ENCODE peak calls at places on chromosomes 6 and 20, in eight cellular contexts. Z is CD8-positive, alpha-beta T cell; R is heart right ventricle; K is CD8-positive, alpha-beta memory T cell; S is lung; W is cardiac fibroblast; T is astrocyte of the spinal cord; I is A549. D is an unnamed sample.

GRCh38 chr6:34484899-34485298 is 19.0 kb downstream of the PACSIN1 start:
- DNase-seq in R (no peak), W (no peak), I (no peak), Z (peak), S (no peak), T (no peak), K (peak), D (no peak)

GRCh38 chr6:32393660-32394420 is 13.1 kb downstream of the BTNL2 start:
- DNase-seq in S (no peak), Z (no peak), T (no peak), R (peak), I (no peak), W (peak), K (no peak), D (no peak)

GRCh38 chr6:118965354-118965753 is 30.4 kb upstream of the MCM9 start:
- DNase-seq in W (no peak), Z (no peak), S (no peak), K (no peak), T (no peak), I (no peak), R (no peak), D (no peak)

GRCh38 chr20:13771853-13772453 is 12.8 kb downstream of the ESF1 start:
- DNase-seq in I (peak), S (no peak), Z (no peak), R (no peak), K (no peak), W (peak), T (peak), D (no peak)

GRCh38 chr20:22795897-22796296 is 211.5 kb upstream of the FOXA2 start:
- DNase-seq in I (peak), T (peak), R (peak), K (no peak), W (peak), Z (no peak), S (no peak), D (no peak)

GRCh38 chr6:9646346-9647042 is 768.4 kb downstream of the TFAP2A start:
- DNase-seq in R (peak), S (peak), W (peak), K (no peak), T (no peak), Z (no peak), I (no peak), D (no peak)

GRCh38 chr6:161166176-161166575 is 107.7 kb downstream of the AGPAT4 start:
- DNase-seq in Z (no peak), I (no peak), K (no peak), W (no peak), S (no peak), T (no peak), R (no peak), D (no peak)

GRCh38 chr6:168035661-168036616 is 38.5 kb downstream of the KIF25 start:
- DNase-seq in S (no peak), T (peak), K (no peak), I (peak), Z (no peak), R (peak), W (peak), D (no peak)

GRCh38 chr6:117615981-117616961 is 14.0 kb upstream of the GOPC start:
- DNase-seq in S (no peak), K (peak), T (peak), I (no peak), Z (peak), W (peak), R (no peak), D (no peak)

GRCh38 chr20:18190466-18191233 is 53.0 kb downstream of the KAT14 start:
- DNase-seq in K (no peak), I (no peak), W (no peak), T (no peak), Z (no peak), S (no peak), R (no peak), D (no peak)

GRCh38 chr6:167707686-167708500 is 118.8 kb upstream of the AFDN start:
- DNase-seq in W (no peak), T (no peak), R (no peak), K (no peak), Z (no peak), S (no peak), I (no peak), D (no peak)

GRCh38 chr6:47245745-47246371 is 63.8 kb downstream of the TNFRSF21 start:
- DNase-seq in S (no peak), Z (no peak), T (no peak), I (peak), W (peak), R (no peak), K (no peak), D (no peak)

GRCh38 chr6:26211963-26212362 is 124.7 kb downstream of the HFE start:
- DNase-seq in Z (no peak), T (no peak), I (no peak), R (no peak), S (no peak), W (no peak), K (no peak), D (no peak)

GRCh38 chr6:37936909-37937308 is 117.4 kb downstream of the ZFAND3 start:
- DNase-seq in W (no peak), Z (no peak), R (no peak), T (no peak), K (no peak), I (no peak), S (no peak), D (no peak)

GRCh38 chr6:73696990-73697651 is 1.1 kb downstream of the CD109 start:
- DNase-seq in Z (no peak), W (no peak), K (no peak), R (no peak), I (no peak), S (no peak), T (peak), D (no peak)

GRCh38 chr20:5919634-5920544 is 30.4 kb downstream of the TRMT6 start:
- DNase-seq in R (no peak), K (no peak), Z (no peak), W (peak), T (peak), S (no peak), I (no peak), D (no peak)

GRCh38 chr6:5103250-5103649 is 18.1 kb downstream of the PPP1R3G start:
- DNase-seq in W (no peak), K (no peak), T (peak), R (no peak), Z (no peak), I (no peak), S (no peak), D (no peak)

GRCh38 chr6:122393339-122393896 is 6.0 kb upstream of the HSF2 start:
- DNase-seq in T (no peak), R (no peak), Z (no peak), I (no peak), K (no peak), S (no peak), W (no peak), D (no peak)

GRCh38 chr6:94562846-94563245 is 1014.5 kb upstream of the MANEA start:
- DNase-seq in T (no peak), S (no peak), Z (no peak), I (no peak), R (no peak), K (no peak), W (no peak), D (no peak)

GRCh38 chr20:41049451-41049850 is 20.8 kb downstream of the TOP1 start:
- DNase-seq in R (no peak), S (no peak), K (no peak), I (no peak), T (no peak), W (no peak), Z (no peak), D (no peak)

GRCh38 chr6:82878812-82879211 is 186.8 kb downstream of the UBE3D start:
- DNase-seq in Z (no peak), W (peak), S (no peak), T (peak), I (no peak), R (no peak), K (no peak), D (no peak)

GRCh38 chr6:47235964-47236760 is 73.5 kb downstream of the TNFRSF21 start:
- DNase-seq in S (no peak), I (no peak), T (no peak), W (no peak), Z (no peak), K (no peak), R (peak), D (no peak)

GRCh38 chr6:1481326-1481725 is 92.0 kb downstream of the FOXF2 start:
- DNase-seq in K (no peak), S (no peak), W (peak), T (peak), Z (no peak), I (peak), R (no peak), D (no peak)

GRCh38 chr6:31125162-31125561 is 4.9 kb upstream of the CDSN start:
- DNase-seq in Z (no peak), R (peak), W (peak), I (no peak), T (peak), S (peak), K (no peak), D (no peak)

GRCh38 chr6:98539669-98540207 is 294.6 kb upstream of the POU3F2 start:
- DNase-seq in R (no peak), I (no peak), T (no peak), W (no peak), S (no peak), Z (no peak), K (no peak), D (no peak)

GRCh38 chr6:156126535-156126934 is 650.6 kb upstream of the ARID1B start:
- DNase-seq in W (no peak), K (no peak), I (no peak), S (no peak), R (no peak), Z (no peak), T (no peak), D (no peak)

GRCh38 chr6:8082954-8083858 is 19.0 kb upstream of the BLOC1S5 start:
- DNase-seq in S (no peak), K (no peak), Z (no peak), I (peak), T (peak), W (peak), R (no peak), D (no peak)

GRCh38 chr20:23234311-23235078 is 116.1 kb upstream of the NXT1 start:
- DNase-seq in S (no peak), I (no peak), K (no peak), Z (no peak), R (no peak), T (peak), W (peak), D (no peak)

GRCh38 chr6:144133225-144133821 is 17.0 kb upstream of the STX11 start:
- DNase-seq in S (no peak), T (no peak), W (no peak), K (no peak), R (no peak), I (no peak), Z (no peak), D (no peak)

GRCh38 chr6:123768939-123769338 is 34.7 kb upstream of the NKAIN2 start:
- DNase-seq in Z (no peak), R (no peak), S (no peak), K (no peak), W (no peak), T (no peak), I (no peak), D (no peak)

GRCh38 chr6:111804627-111805235 is 68.5 kb downstream of the FYN start:
- DNase-seq in Z (peak), K (peak), S (no peak), R (no peak), W (peak), I (no peak), T (peak), D (no peak)

GRCh38 chr20:10541668-10542411 is 106.7 kb downstream of the SLX4IP start:
- DNase-seq in S (no peak), R (no peak), K (no peak), Z (no peak), I (peak), T (no peak), W (no peak), D (no peak)

GRCh38 chr6:30113843-30114242 is 953 bp upstream of the TRIM31 start:
- DNase-seq in Z (no peak), R (no peak), W (no peak), I (no peak), S (no peak), K (no peak), T (no peak), D (no peak)

GRCh38 chr20:13037727-13038126 is 29.0 kb downstream of the SPTLC3 start:
- DNase-seq in I (no peak), K (no peak), S (no peak), Z (no peak), R (no peak), T (no peak), W (peak), D (no peak)

GRCh38 chr20:48283470-48284110 is 498.3 kb upstream of the SULF2 start:
- DNase-seq in Z (no peak), W (peak), K (no peak), T (peak), R (peak), I (peak), S (peak), D (no peak)

GRCh38 chr6:56899753-56900152 is 55.2 kb upstream of the BEND6 start:
- DNase-seq in Z (no peak), K (no peak), I (no peak), R (no peak), T (no peak), W (no peak), S (no peak), D (no peak)

GRCh38 chr20:38210741-38211140 is 45.7 kb upstream of the TGM2 start:
- DNase-seq in W (peak), T (peak), Z (no peak), I (no peak), K (no peak), R (no peak), S (no peak), D (no peak)

GRCh38 chr20:36306557-36307411 is 645 bp downstream of the DLGAP4 start:
- DNase-seq in K (no peak), I (no peak), R (no peak), W (no peak), S (no peak), Z (no peak), T (no peak), D (no peak)
- H3K4me3 ChIP-seq in K (no peak), I (peak), R (no peak), W (no peak), S (no peak), Z (no peak), T (no peak), D (peak)

DNA sequence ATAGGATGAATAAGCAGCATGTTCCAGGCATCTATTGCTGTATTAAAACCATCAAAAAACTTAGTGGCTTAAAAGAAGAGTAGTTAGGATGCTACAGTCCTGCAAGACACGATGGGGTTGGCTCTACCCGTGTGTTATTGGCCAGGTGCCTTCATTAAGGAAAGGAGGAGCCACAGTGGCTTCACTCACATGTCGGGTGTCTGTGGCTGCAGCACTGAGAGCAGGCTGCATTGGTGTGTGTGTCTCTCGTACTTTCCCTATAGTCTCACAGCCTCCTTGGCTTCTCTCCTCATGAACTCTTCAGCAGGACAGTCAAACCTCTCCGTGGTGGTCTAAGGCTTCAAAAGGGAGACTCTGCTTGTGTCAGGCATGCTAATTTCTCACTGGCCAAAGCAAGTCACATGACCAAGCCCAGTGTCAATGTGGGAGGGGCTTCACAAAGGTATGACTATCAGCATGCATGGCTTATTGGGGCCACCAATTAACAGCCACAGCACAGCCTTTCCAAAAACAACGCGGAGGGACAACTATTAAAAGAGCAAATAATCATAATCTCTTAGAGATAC is 402.8 kb downstream of the KIF16B start:
- DNase-seq in W (no peak), R (no peak), I (no peak), T (no peak), Z (no peak), S (no peak), K (no peak), D (no peak)
- H3K4me3 ChIP-seq in W (no peak), R (no peak), I (no peak), T (no peak), Z (no peak), S (no peak), K (no peak), D (no peak)

GRCh38 chr20:56429941-56430340 is 17.9 kb downstream of the CASS4 start:
- DNase-seq in I (no peak), T (no peak), S (no peak), R (no peak), Z (no peak), K (no peak), W (no peak), D (no peak)
- H3K4me3 ChIP-seq in I (no peak), T (no peak), S (no peak), R (no peak), Z (peak), K (peak), W (no peak), D (no peak)

GRCh38 chr6:44301106-44301505 is 12.0 kb downstream of the AARS2 start:
- DNase-seq in K (no peak), I (no peak), T (no peak), Z (no peak), W (no peak), S (no peak), R (no peak), D (no peak)

GRCh38 chr6:44297063-44298038 is 15.8 kb downstream of the AARS2 start:
- DNase-seq in K (no peak), S (no peak), Z (peak), T (peak), I (no peak), R (no peak), W (peak), D (no peak)

GRCh38 chr6:44300424-44300823 is 12.7 kb downstream of the AARS2 start:
- DNase-seq in T (no peak), K (no peak), I (no peak), R (no peak), Z (no peak), S (no peak), W (no peak), D (no peak)

GRCh38 chr6:44298864-44299263 is 14.3 kb downstream of the AARS2 start:
- DNase-seq in K (no peak), W (no peak), I (no peak), T (no peak), Z (no peak), S (no peak), R (no peak), D (no peak)

DNA sequence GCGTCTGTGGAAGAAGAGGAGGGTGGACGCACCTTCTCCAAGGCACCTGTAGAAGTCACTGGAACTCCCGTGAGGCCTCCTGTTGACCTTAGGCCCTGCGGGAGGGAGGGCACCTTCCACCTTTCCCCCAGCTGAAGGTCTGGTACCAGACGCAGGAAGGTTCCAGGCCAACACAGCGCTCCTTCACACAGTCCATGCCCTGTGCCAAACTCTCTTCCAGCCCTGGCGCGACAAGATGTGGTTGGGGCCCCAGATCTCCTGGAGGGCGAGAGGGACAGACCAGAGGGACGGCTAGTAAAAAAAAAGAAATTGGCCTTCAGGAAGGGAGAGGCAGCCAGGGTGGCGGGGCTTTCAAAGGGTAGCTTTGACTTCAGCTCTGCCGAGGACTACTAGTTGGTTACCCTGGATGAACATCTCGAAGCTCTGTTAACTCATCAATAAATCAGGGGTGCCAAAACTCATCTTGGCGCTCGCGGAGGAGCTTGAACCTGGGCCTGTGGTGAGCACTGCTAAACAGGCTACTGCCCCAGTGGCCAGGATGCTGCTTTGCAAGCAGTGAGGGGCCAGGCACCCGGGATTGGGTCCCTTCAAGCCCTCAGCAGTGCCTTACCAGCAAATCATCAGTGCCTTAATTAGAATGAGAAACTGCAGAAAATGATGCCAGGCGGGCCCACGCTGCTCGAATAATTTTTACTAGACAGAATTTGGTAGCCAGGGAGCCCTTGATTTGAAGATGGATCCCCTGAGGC is 14.9 kb downstream of the AARS2 start:
- DNase-seq in R (no peak), S (no peak), I (peak), T (no peak), K (no peak), W (no peak), Z (no peak), D (no peak)
- H3K4me3 ChIP-seq in R (no peak), S (no peak), I (peak), T (no peak), K (no peak), W (no peak), Z (peak), D (no peak)

GRCh38 chr20:39213476-39214145 is 251.5 kb downstream of the DHX35 start:
- DNase-seq in I (no peak), K (no peak), R (no peak), T (no peak), W (no peak), S (no peak), Z (no peak), D (no peak)
- H3K4me3 ChIP-seq in I (no peak), K (no peak), R (no peak), T (no peak), W (no peak), S (no peak), Z (no peak), D (no peak)

DNA sequence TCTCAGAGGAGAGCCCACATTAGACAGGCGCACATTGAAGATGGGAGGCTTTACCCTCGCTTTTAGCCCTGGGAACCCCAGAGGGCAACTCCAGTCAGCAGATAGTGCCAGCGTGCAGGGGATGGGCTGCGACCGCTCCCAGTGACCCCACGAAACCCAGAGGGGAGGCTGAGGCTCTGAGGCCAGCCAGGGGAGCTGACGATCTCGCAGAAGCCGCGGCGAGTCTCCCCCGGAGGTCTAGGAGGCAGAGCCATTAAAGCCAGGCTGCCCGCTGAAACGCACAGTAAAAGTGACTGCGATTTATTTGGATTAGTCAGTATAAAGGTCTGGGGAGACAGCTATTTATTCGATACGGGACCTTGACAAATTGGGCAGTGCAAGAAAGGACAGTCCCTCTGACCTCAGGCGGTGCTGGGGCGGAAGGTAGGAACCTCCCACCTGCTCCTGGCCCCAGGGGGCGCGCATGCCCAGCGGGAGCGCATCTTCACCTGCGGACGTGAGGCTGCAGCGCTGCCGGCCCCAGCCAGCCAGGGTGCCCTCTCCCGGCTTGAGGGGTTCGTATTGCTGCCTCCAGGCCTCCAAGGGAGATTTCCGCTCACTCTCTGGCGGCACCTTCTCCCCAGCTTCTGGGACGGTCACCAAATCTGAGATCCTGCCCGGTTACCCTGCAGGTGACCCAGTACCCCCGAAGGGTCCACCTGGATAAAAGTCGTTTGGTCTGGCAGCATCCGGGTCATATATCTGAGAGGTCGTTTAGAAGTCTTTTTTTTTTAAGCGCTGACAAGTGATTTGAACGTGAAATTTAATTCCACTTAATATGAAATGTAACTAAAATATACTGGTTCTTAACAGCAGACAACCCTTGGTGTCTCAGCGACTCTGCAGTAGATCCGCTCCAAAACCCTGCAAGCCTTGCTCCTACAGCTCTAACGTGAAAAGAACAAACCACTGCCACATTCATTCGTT is 34.0 kb upstream of the TCF21 start:
- DNase-seq in Z (no peak), R (no peak), I (no peak), W (no peak), K (no peak), S (no peak), T (no peak), D (no peak)
- H3K4me3 ChIP-seq in Z (no peak), R (peak), I (no peak), W (peak), K (no peak), S (no peak), T (peak), D (peak)